ENCODE peak calls at places on chromosomes 7 and 10, in seven cellular contexts. A is CD8-positive, alpha-beta T cell; Q is upper lobe of left lung; O is A549; V is nephron progenitor cell; N is dorsolateral prefrontal cortex; W is AG04449. Y is an unnamed sample.

GRCh38 chr10:124383496-124383895 is 35.2 kb downstream of the OAT start:
- DNase-seq in O (no peak), W (no peak), A (no peak), Q (no peak), V (no peak), N (peak), Y (no peak)

GRCh38 chr7:100087055-100087750 is 1.6 kb upstream of the COPS6 start:
- DNase-seq in V (no peak), W (peak), O (no peak), A (no peak), N (no peak), Q (no peak), Y (peak)

GRCh38 chr7:41869091-41869490 is 166.2 kb upstream of the INHBA start:
- DNase-seq in V (no peak), W (no peak), O (no peak), Q (no peak), N (no peak), A (no peak), Y (no peak)

GRCh38 chr7:47654672-47655340 is 72.9 kb upstream of the TNS3 start:
- DNase-seq in O (no peak), W (no peak), A (no peak), V (no peak), N (no peak), Q (no peak), Y (no peak)

GRCh38 chr10:25176421-25176968 is 1.7 kb downstream of the GPR158 start:
- DNase-seq in Q (peak), W (no peak), A (no peak), V (peak), N (peak), O (no peak), Y (no peak)

GRCh38 chr10:43390791-43391190 is 18.2 kb downstream of the HNRNPF start:
- DNase-seq in W (no peak), O (no peak), V (peak), A (no peak), N (peak), Q (no peak), Y (no peak)

GRCh38 chr7:290554-291301 is 758 bp downstream of the FOXL3 start:
- DNase-seq in V (no peak), W (no peak), A (no peak), N (peak), Q (no peak), O (no peak), Y (no peak)

GRCh38 chr7:131284702-131285419 is 42.8 kb upstream of the MKLN1 start:
- DNase-seq in V (peak), Q (no peak), O (no peak), N (peak), A (no peak), W (no peak), Y (no peak)

GRCh38 chr10:13047529-13048206 is 46.2 kb upstream of the CCDC3 start:
- DNase-seq in W (no peak), A (no peak), V (no peak), N (no peak), O (no peak), Q (no peak), Y (no peak)

GRCh38 chr7:56091591-56091990 is 1.2 kb downstream of the PHKG1 start:
- DNase-seq in A (no peak), Q (no peak), O (no peak), V (no peak), N (peak), W (no peak), Y (peak)

GRCh38 chr10:59781511-59781910 is 28.3 kb upstream of the MRLN start:
- DNase-seq in O (no peak), V (no peak), A (no peak), Q (no peak), W (no peak), N (no peak), Y (no peak)

GRCh38 chr7:69018200-69018599 is 580.1 kb upstream of the AUTS2 start:
- DNase-seq in W (no peak), N (no peak), Q (no peak), A (no peak), V (peak), O (no peak), Y (no peak)

GRCh38 chr7:35731349-35731748 is 36.4 kb upstream of the HERPUD2 start:
- DNase-seq in Q (no peak), N (no peak), O (no peak), W (no peak), V (no peak), A (no peak), Y (no peak)

GRCh38 chr10:101848894-101849351 is 5.3 kb upstream of the KCNIP2 start:
- DNase-seq in W (no peak), V (no peak), A (no peak), O (no peak), Q (no peak), N (no peak), Y (no peak)

GRCh38 chr10:70931168-70931805 is 42.9 kb upstream of the PCBD1 start:
- DNase-seq in O (no peak), A (no peak), W (no peak), N (no peak), Q (no peak), V (no peak), Y (no peak)

GRCh38 chr7:22001345-22002004 is 55.8 kb upstream of the CDCA7L start:
- DNase-seq in N (no peak), W (peak), O (peak), V (peak), Q (no peak), A (no peak), Y (peak)

GRCh38 chr10:117647306-117647705 is 104.8 kb downstream of the EMX2 start:
- DNase-seq in Q (no peak), A (no peak), V (no peak), O (no peak), N (no peak), W (no peak), Y (no peak)

GRCh38 chr10:34260904-34261303 is 554.2 kb downstream of the PARD3 start:
- DNase-seq in W (no peak), V (no peak), A (no peak), O (no peak), N (no peak), Q (no peak), Y (no peak)

GRCh38 chr10:77290528-77291155 is 347.0 kb downstream of the KCNMA1 start:
- DNase-seq in W (peak), A (no peak), N (no peak), O (peak), Q (no peak), V (no peak), Y (peak)

GRCh38 chr10:13816195-13816926 is 229.6 kb downstream of the PRPF18 start:
- DNase-seq in V (no peak), O (no peak), W (no peak), N (peak), A (no peak), Q (no peak), Y (peak)

GRCh38 chr10:111207525-111207924 is 130.7 kb downstream of the ADRA2A start:
- DNase-seq in W (no peak), V (no peak), N (no peak), O (no peak), Q (no peak), A (no peak), Y (no peak)

GRCh38 chr7:30923774-30924413 is 12.2 kb downstream of the AQP1 start:
- DNase-seq in V (peak), Q (no peak), O (no peak), W (no peak), N (peak), A (no peak), Y (no peak)

GRCh38 chr7:30380294-30380693 is 95.9 kb downstream of the ZNRF2 start:
- DNase-seq in A (no peak), O (no peak), N (no peak), Q (no peak), V (no peak), W (no peak), Y (no peak)

GRCh38 chr10:33183658-33184057 is 150.8 kb downstream of the NRP1 start:
- DNase-seq in N (no peak), A (no peak), O (no peak), Q (no peak), W (no peak), V (no peak), Y (no peak)

GRCh38 chr7:87148332-87148955 is 3.8 kb upstream of the DMTF1 start:
- DNase-seq in O (peak), N (no peak), Q (no peak), A (no peak), V (no peak), W (no peak), Y (peak)

GRCh38 chr10:90288403-90288933 is 569.4 kb downstream of the HTR7 start:
- DNase-seq in V (no peak), A (no peak), O (no peak), Q (no peak), N (no peak), W (no peak), Y (no peak)

GRCh38 chr10:79385804-79386531 is 38.7 kb downstream of the PPIF start:
- DNase-seq in A (no peak), W (no peak), O (no peak), N (peak), Q (peak), V (no peak), Y (no peak)
- TF ChIP-seq CTCF in A (no peak), W (no peak), O (no peak), N (peak), Q (no peak), V (no peak), Y (no peak)

GRCh38 chr7:4830176-4830575 is 31.7 kb downstream of the PAPOLB start:
- DNase-seq in N (peak), O (peak), W (no peak), Q (no peak), A (peak), V (peak), Y (no peak)
- TF ChIP-seq CTCF in N (peak), O (peak), W (peak), Q (peak), A (peak), V (peak), Y (peak)

GRCh38 chr10:75922435-75922834 is 491.0 kb downstream of the LRMDA start:
- DNase-seq in N (no peak), O (no peak), V (no peak), W (no peak), A (no peak), Q (no peak), Y (no peak)
- TF ChIP-seq CTCF in N (no peak), O (peak), V (no peak), W (no peak), A (no peak), Q (peak), Y (peak)

GRCh38 chr7:95684037-95684436 is 87.7 kb upstream of the PDK4 start:
- DNase-seq in Q (no peak), W (no peak), N (no peak), V (no peak), O (peak), A (no peak), Y (no peak)
- TF ChIP-seq CTCF in Q (peak), W (no peak), N (peak), V (peak), O (peak), A (no peak), Y (peak)

GRCh38 chr10:29533046-29533445 is 101.7 kb downstream of the SVIL start:
- DNase-seq in Q (no peak), V (no peak), W (no peak), N (no peak), O (no peak), A (no peak), Y (no peak)

GRCh38 chr10:29534590-29534989 is 100.2 kb downstream of the SVIL start:
- DNase-seq in A (no peak), Q (no peak), V (no peak), O (no peak), W (no peak), N (no peak), Y (no peak)

GRCh38 chr10:29535778-29536459 is 98.9 kb downstream of the SVIL start:
- DNase-seq in W (no peak), A (no peak), Q (no peak), N (no peak), V (no peak), O (no peak), Y (no peak)

GRCh38 chr10:29533696-29534285 is 101.0 kb downstream of the SVIL start:
- DNase-seq in O (no peak), A (no peak), V (no peak), Q (no peak), N (no peak), W (no peak), Y (no peak)

GRCh38 chr10:29535012-29535777 is 99.6 kb downstream of the SVIL start:
- DNase-seq in Q (no peak), W (peak), A (no peak), V (peak), N (peak), O (peak), Y (peak)
- TF ChIP-seq CTCF in Q (peak), W (peak), A (no peak), V (peak), N (peak), O (peak), Y (peak)

GRCh38 chr10:126433351-126433750 is 45.1 kb upstream of the ADAM12 start:
- DNase-seq in A (no peak), Q (no peak), V (no peak), N (no peak), O (no peak), W (no peak), Y (no peak)
- TF ChIP-seq CTCF in A (no peak), Q (no peak), V (no peak), N (no peak), O (no peak), W (no peak), Y (no peak)

GRCh38 chr7:75884401-75884800 is 5.6 kb downstream of the RHBDD2 start:
- DNase-seq in Q (no peak), N (no peak), A (no peak), W (no peak), V (no peak), O (no peak), Y (no peak)

GRCh38 chr7:75880242-75880641 is 1.4 kb downstream of the RHBDD2 start:
- DNase-seq in A (no peak), Q (no peak), W (no peak), O (no peak), V (no peak), N (no peak), Y (no peak)

GRCh38 chr7:75879771-75880184 is 944 bp downstream of the RHBDD2 start:
- DNase-seq in W (no peak), O (no peak), V (no peak), Q (no peak), N (no peak), A (peak), Y (peak)

GRCh38 chr7:75878769-75879596 is at the start of gene RHBDD2:
- DNase-seq in Q (peak), W (no peak), V (peak), N (peak), A (peak), O (peak), Y (peak)

DNA sequence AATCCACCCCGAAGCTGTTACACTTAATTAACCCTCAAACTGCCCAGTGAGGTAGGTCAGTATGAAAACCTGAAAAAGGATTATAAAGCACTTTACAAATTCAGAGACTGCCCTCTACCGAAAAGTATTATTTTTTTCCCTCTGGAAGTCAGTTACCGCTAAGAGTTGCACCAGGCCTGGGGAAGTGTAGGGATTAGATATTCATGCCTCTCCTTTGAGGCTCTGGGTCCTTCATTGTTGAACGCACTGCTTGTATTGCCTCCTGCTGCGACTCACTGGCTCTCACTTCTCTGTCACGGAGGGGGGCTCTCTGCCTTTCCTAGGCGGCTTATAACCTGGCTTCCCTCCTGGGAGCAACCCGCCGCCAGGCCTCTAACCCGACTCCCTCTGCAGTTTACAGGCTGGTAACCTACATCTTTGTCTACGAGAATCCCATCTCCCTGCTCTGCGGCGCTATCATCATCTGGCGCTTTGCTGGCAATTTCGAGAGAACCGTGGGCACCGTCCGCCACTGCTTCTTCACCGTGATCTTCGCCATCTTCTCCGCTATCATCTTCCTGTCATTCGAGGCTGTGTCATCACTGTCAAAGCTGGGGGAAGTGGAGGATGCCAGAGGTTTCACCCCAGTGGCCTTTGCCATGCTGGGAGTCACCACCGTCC is 2.7 kb downstream of the RHBDD2 start:
- DNase-seq in N (no peak), W (no peak), A (no peak), Q (no peak), O (no peak), V (no peak), Y (no peak)
- TF ChIP-seq CTCF in N (peak), W (no peak), A (no peak), Q (no peak), O (no peak), V (no peak), Y (no peak)